ENCODE peak calls at places on chromosomes 7 and 10, in eight cellular contexts. W is BJ; H is HCEC 1CT; A is naive thymus-derived CD8-positive, alpha-beta T cell; O is nephron progenitor cell; P is activated CD4-positive, alpha-beta T cell treated with anti-CD3 and anti-CD28 coated beads, Interleukin-2, amount 50 U/mL, for 1 hour; E is A549; T is activated T-cell treated with anti-CD3 and anti-CD28 coated beads, Interleukin-2, amount 50 U/mL, for 72 hours. S is an unnamed sample.

GRCh38 chr7:155219947-155220769 is 77.5 kb upstream of the INSIG1 start:
- DNase-seq in W (no peak), H (no peak), P (no peak), E (no peak), A (no peak), O (no peak), T (no peak), S (no peak)

GRCh38 chr10:56357018-56357417 is 4.0 kb downstream of the ZWINT start:
- DNase-seq in E (no peak), O (no peak), A (no peak), W (no peak), T (no peak), P (no peak), H (no peak), S (no peak)

GRCh38 chr7:112201421-112201820 is 4.8 kb downstream of the DOCK4 start:
- DNase-seq in E (no peak), W (no peak), T (no peak), A (no peak), P (no peak), O (no peak), H (peak; percentile 99), S (peak; percentile 39)

GRCh38 chr10:77661674-77662073 is 24.1 kb upstream of the KCNMA1 start:
- DNase-seq in A (no peak), O (no peak), E (no peak), T (no peak), P (no peak), W (no peak), H (no peak), S (no peak)

GRCh38 chr10:96714031-96714590 is 6.2 kb downstream of the PIK3AP1 start:
- DNase-seq in E (no peak), T (no peak), H (peak; percentile 74), P (no peak), O (no peak), W (no peak), A (no peak), S (peak; percentile 43)

GRCh38 chr7:70569335-70569819 is 562.6 kb upstream of the GALNT17 start:
- DNase-seq in A (no peak), E (no peak), T (no peak), P (no peak), H (no peak), O (no peak), W (no peak), S (no peak)

GRCh38 chr7:5636914-5637313 is 144.5 kb downstream of the RNF216 start:
- DNase-seq in H (peak; percentile 60), O (no peak), P (no peak), T (no peak), A (no peak), E (peak; percentile 47), W (peak; percentile 77), S (peak; percentile 87)

GRCh38 chr10:72309290-72310240 is 35.8 kb downstream of the DDIT4 start:
- DNase-seq in P (no peak), A (no peak), E (no peak), T (no peak), W (no peak), H (no peak), O (no peak), S (no peak)

GRCh38 chr7:40772096-40772495 is 637.3 kb downstream of the SUGCT start:
- DNase-seq in T (no peak), O (no peak), P (no peak), W (no peak), H (no peak), A (no peak), E (no peak), S (no peak)

GRCh38 chr7:107294182-107294581 is 125.4 kb downstream of the HBP1 start:
- DNase-seq in P (no peak), E (no peak), A (no peak), W (no peak), T (no peak), O (no peak), H (no peak), S (no peak)

GRCh38 chr10:99612167-99612831 is 7.9 kb downstream of the SLC25A28 start:
- DNase-seq in H (peak; percentile 66), T (peak; percentile 23), W (no peak), E (peak; percentile 77), A (no peak), O (peak; percentile 41), P (no peak), S (peak; percentile 63)

GRCh38 chr10:120607016-120607709 is 150.1 kb downstream of the PLPP4 start:
- DNase-seq in E (no peak), A (no peak), W (peak; percentile 74), H (no peak), P (no peak), T (no peak), O (no peak), S (peak; percentile 90)

GRCh38 chr7:8442295-8442813 is 8.9 kb downstream of the NXPH1 start:
- DNase-seq in P (no peak), O (peak; percentile 10), E (no peak), H (no peak), W (no peak), A (no peak), T (no peak), S (no peak)

GRCh38 chr7:94333810-94334209 is 60.9 kb upstream of the COL1A2 start:
- DNase-seq in W (no peak), A (no peak), H (no peak), T (no peak), P (no peak), O (no peak), E (no peak), S (no peak)

GRCh38 chr10:132407846-132408278 is 10.9 kb downstream of the PWWP2B start:
- DNase-seq in P (no peak), O (no peak), W (no peak), T (no peak), A (no peak), H (no peak), E (no peak), S (no peak)

GRCh38 chr10:103202319-103202718 is 9.2 kb upstream of the NT5C2 start:
- DNase-seq in E (no peak), O (no peak), P (no peak), H (no peak), T (no peak), A (no peak), W (no peak), S (no peak)

GRCh38 chr7:96636342-96636865 is 73.2 kb downstream of the SEM1 start:
- DNase-seq in E (no peak), A (no peak), H (no peak), O (no peak), T (no peak), W (peak; percentile 8), P (no peak), S (no peak)

GRCh38 chr7:116633131-116633988 is 38.6 kb upstream of the MET start:
- DNase-seq in W (no peak), E (no peak), H (peak; percentile 82), T (no peak), A (no peak), O (peak; percentile 15), P (no peak), S (peak; percentile 3)

S was measured in HFFc6.